ENCODE peak calls at places on chromosomes 4 and X, in six cellular contexts. Y is SK-N-SH, Z is MM.1S, O is neural progenitor cell, M is GM23338, B is GM23248. D is an unnamed sample.

GRCh38 chr4:118265312-118266144 is 87.3 kb downstream of the PRSS12 start:
- DNase-seq in O (no peak), M (peak; percentile 60), Z (no peak), Y (peak; percentile 71), B (peak; percentile 17), D (no peak)

GRCh38 chr4:77264826-77265225 is 107.8 kb downstream of the CCNG2 start:
- DNase-seq in M (no peak), Z (no peak), Y (no peak), O (no peak), B (peak; percentile 4), D (peak; percentile 48)

GRCh38 chr4:67909910-67910905 is 26.4 kb upstream of the TMPRSS11D start:
- DNase-seq in Y (no peak), B (peak; percentile 46), M (peak; percentile 28), O (no peak), Z (peak; percentile 14), D (peak; percentile 70)

GRCh38 chr4:1759818-1760223 is 33.3 kb upstream of the FGFR3 start:
- DNase-seq in B (no peak), M (no peak), Y (no peak), O (no peak), Z (no peak), D (no peak)

GRCh38 chr4:66266035-66266434 is 595.7 kb upstream of the EPHA5 start:
- DNase-seq in Y (no peak), M (peak; percentile 46), O (peak; percentile 42), Z (no peak), B (no peak), D (no peak)

GRCh38 chrX:47573334-47574095 is 8.7 kb upstream of the TIMP1 start:
- DNase-seq in O (peak; percentile 84), M (peak; percentile 91), Y (no peak), B (peak; percentile 66), Z (no peak), D (peak; percentile 66)

GRCh38 chr4:132683957-132684356 is 465.1 kb upstream of the PCDH10 start:
- DNase-seq in B (no peak), M (peak; percentile 42), Y (no peak), Z (no peak), O (peak; percentile 10), D (no peak)

GRCh38 chrX:1449581-1450149 is 3.0 kb downstream of the ASMTL start:
- DNase-seq in Y (no peak), Z (no peak), M (no peak), B (no peak), O (no peak), D (no peak)

GRCh38 chr4:181030961-181031360 is 1212.2 kb upstream of the TENM3 start:
- DNase-seq in M (no peak), Z (no peak), O (no peak), Y (no peak), B (peak; percentile 77), D (peak; percentile 34)

GRCh38 chrX:8971116-8971515 is 62.8 kb downstream of the FAM9B start:
- DNase-seq in M (peak; percentile 61), B (peak; percentile 55), O (peak; percentile 23), Z (peak; percentile 67), Y (peak; percentile 10), D (peak; percentile 79)

GRCh38 chr4:156596026-156596425 is 375.6 kb downstream of the PDGFC start:
- DNase-seq in O (no peak), M (no peak), Y (no peak), Z (no peak), B (no peak), D (no peak)

GRCh38 chr4:20430555-20430954 is 178.8 kb downstream of the SLIT2 start:
- DNase-seq in Y (no peak), B (peak; percentile 62), O (no peak), M (no peak), Z (no peak), D (peak; percentile 39)

GRCh38 chrX:24395775-24396174 is 35.3 kb downstream of the SUPT20HL1 start:
- DNase-seq in Y (peak; percentile 54), Z (peak; percentile 57), M (peak; percentile 75), O (peak; percentile 78), B (peak; percentile 80), D (peak; percentile 85)

GRCh38 chrX:68146054-68146453 is 287.2 kb downstream of the OPHN1 start:
- DNase-seq in Z (peak; percentile 51), B (peak; percentile 61), O (peak; percentile 20), Y (peak; percentile 12), M (peak; percentile 35), D (peak; percentile 47)

DNA sequence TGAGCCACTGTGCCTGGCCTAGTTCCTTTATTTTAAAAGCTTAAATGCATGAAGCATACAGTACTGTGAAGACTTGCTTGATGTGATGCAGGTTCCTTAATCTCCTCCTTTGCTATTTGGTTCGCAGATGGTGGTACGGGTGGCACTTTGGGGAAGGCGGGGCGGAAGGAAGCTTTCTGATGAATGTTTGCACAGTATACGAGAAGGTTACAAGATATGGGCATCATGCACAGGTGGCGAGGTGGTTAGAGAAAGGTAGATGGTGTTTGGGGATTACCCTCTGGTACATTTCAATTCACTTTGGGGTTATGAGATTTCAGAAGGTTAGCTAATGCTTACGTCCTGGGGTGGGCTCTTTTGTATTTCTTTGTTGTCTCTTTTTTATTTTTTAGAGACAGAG is 17.2 kb downstream of the RHOH start:
- DNase-seq in O (no peak), Y (no peak), B (no peak), Z (no peak), M (no peak), D (no peak)
- H3K4me1 ChIP-seq in O (no peaks in the 10 kb centered on the region), Y (peaks cover 5% of the 10 kb centered on the region), B (peaks cover 3% of the 10 kb centered on the region), Z (peaks cover 33% of the 10 kb centered on the region), M (peaks cover 8% of the 10 kb centered on the region), D (no peaks in the 10 kb centered on the region)

GRCh38 chr4:153513596-153513995 is 47.4 kb downstream of the TMEM131L start:
- DNase-seq in M (no peak), Y (no peak), O (no peak), B (peak; percentile 76), Z (no peak), D (peak; percentile 52)
- H3F3A ChIP-seq in M (no peaks in the 10 kb centered on the region), Y (peaks cover 35% of the 10 kb centered on the region), O (no peaks in the 10 kb centered on the region), B (peaks cover 37% of the 10 kb centered on the region), Z (no peaks in the 10 kb centered on the region), D (no peaks in the 10 kb centered on the region)

GRCh38 chr4:139686988-139687387 is 21.4 kb downstream of the MGST2 start:
- DNase-seq in Y (no peak), O (no peak), B (no peak), M (no peak), Z (no peak), D (no peak)

GRCh38 chr4:139696491-139696890 is 30.9 kb downstream of the MGST2 start:
- DNase-seq in M (no peak), B (no peak), Z (no peak), O (no peak), Y (no peak), D (no peak)

GRCh38 chr4:139694522-139694921 is 28.9 kb downstream of the MGST2 start:
- DNase-seq in M (no peak), O (no peak), B (no peak), Y (no peak), Z (no peak), D (no peak)

GRCh38 chr4:139689093-139689722 is 23.6 kb downstream of the MGST2 start:
- DNase-seq in B (peak; percentile 18), O (no peak), M (no peak), Z (no peak), Y (no peak), D (no peak)

DNA sequence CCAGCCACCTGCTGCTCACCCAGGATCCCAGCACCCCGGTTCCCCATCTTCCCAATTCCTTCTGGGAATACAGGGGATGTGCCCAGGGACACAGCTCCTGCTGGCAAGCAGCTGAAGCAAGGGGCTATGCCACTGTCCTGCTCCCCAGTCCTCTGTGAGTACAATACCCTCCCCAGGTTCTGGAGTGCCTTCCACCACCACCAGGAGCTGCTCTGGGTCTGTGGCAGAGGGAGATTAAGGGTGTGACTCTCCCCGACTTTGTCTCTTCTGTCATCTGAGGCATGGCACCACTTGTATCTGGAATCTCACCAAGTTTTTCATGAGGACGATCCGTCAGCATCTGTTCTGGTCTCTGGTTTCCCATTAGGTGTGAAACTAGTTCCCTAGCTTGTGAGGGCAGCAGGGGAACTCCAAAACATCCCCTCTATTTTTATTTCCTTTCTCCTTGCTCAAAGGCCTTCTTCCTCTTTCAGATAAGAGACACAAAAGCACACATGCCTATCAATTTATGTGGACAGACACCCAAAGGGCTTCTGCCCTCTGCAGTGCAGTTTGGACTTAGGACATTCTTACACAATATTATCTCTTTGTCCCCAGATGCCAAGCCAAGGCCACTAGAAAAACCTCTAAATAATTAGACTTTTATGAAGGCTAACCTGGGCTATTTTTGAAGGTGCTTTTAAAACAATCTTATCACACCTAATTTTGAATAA is 26.8 kb downstream of the MGST2 start:
- DNase-seq in Z (no peak), Y (peak; percentile 59), B (no peak), O (peak; percentile 24), M (peak; percentile 29), D (no peak)
- TF ChIP-seq EZH2phosphoT487 in Z (no peak), Y (no peak), B (no peak), O (no peak), M (no peak), D (no peak)

GRCh38 chr4:145805490-145805889 is 125.5 kb downstream of the C4orf51 start:
- DNase-seq in B (no peak), Y (no peak), O (no peak), M (peak; percentile 79), Z (no peak), D (no peak)

GRCh38 chr4:145808848-145809512 is 129.0 kb downstream of the C4orf51 start:
- DNase-seq in Z (no peak), Y (no peak), B (peak; percentile 16), M (no peak), O (no peak), D (no peak)

GRCh38 chr4:145812902-145813301 is 125.7 kb downstream of the ZNF827 start:
- DNase-seq in B (no peak), O (no peak), M (no peak), Y (no peak), Z (no peak), D (peak; percentile 92)

GRCh38 chr4:145804134-145804533 is 124.2 kb downstream of the C4orf51 start:
- DNase-seq in O (no peak), M (no peak), Z (no peak), B (peak; percentile 92), Y (no peak), D (peak; percentile 39)

DNA sequence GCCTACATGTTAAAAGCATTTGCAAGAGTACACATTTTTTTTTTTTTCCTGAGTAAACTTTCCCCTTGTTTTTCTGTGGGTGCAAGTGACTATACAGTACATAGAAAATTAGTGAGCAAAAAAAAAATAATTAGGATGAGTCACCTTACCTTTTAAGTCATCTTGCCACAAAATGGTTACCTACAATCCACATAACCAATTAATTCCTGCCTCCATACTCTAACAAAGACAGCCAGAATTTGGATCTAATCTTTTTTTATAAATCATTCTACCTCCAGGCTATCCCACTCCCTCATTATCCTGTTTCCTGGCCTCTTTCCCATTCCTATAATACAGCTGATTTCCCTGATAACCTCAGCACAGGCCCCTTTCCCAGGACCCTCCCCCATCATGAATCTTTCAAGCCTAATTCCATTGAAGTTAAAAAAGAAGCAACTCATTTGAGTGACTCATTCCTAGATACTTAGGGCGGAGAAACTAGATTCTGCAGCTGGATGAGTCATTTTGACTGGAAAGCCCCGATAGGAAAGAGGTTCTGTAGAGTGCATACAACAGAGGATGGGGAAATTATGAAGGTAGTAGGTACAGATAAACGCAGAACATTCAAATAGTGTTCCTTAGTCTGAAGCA is 128.2 kb downstream of the C4orf51 start:
- DNase-seq in Y (peak; percentile 65), M (peak; percentile 55), O (no peak), B (peak; percentile 97), Z (no peak), D (peak; percentile 98)
- H3K4me1 ChIP-seq in Y (peaks cover 45% of the 10 kb centered on the region), M (peaks cover 18% of the 10 kb centered on the region), O (no peaks in the 10 kb centered on the region), B (peaks cover 51% of the 10 kb centered on the region), Z (peaks cover 5% of the 10 kb centered on the region), D (peaks cover 48% of the 10 kb centered on the region)